ENCODE peak calls at places on chromosomes 11 and 22, in six cellular contexts. N, Y, R, W, J and X are unnamed samples.

GRCh38 chr11:122159173-122159701 is 43.2 kb upstream of the BLID start:
- DNase-seq in W (no peak), J (no peak), N (peak; percentile 71), R (peak; percentile 27), Y (no peak), X (peak; percentile 22)

GRCh38 chr11:115085461-115086220 is 407.3 kb downstream of the NXPE2 start:
- DNase-seq in W (no peak), Y (no peak), R (peak; percentile 24), N (no peak), J (no peak), X (no peak)

GRCh38 chr11:95337175-95337957 is 106.4 kb upstream of the SESN3 start:
- DNase-seq in N (peak; percentile 40), J (no peak), Y (peak; percentile 52), R (peak; percentile 69), W (no peak), X (peak; percentile 67)

GRCh38 chr11:61776561-61777075 is 15.8 kb downstream of the TMEM258 start:
- DNase-seq in N (peak; percentile 72), R (peak; percentile 53), Y (peak; percentile 81), W (peak; percentile 80), J (no peak), X (peak; percentile 86)

GRCh38 chr22:47219789-47220188 is 457.3 kb downstream of the TBC1D22A start:
- DNase-seq in R (no peak), J (peak; percentile 59), N (no peak), Y (no peak), W (no peak), X (no peak)

GRCh38 chr11:75611823-75612222 is 49.8 kb downstream of the SERPINH1 start:
- DNase-seq in N (no peak), R (no peak), Y (no peak), J (no peak), W (no peak), X (no peak)

GRCh38 chr11:31794546-31794945 is 16.6 kb downstream of the PAX6 start:
- DNase-seq in W (no peak), R (no peak), N (no peak), Y (no peak), J (no peak), X (no peak)

GRCh38 chr22:46108564-46109473 is 41.5 kb upstream of the PPARA start:
- DNase-seq in R (no peak), W (peak; percentile 72), N (peak; percentile 75), Y (peak; percentile 63), J (no peak), X (no peak)

GRCh38 chr11:11010624-11011127 is 152.8 kb upstream of the ZBED5 start:
- DNase-seq in N (peak; percentile 52), J (no peak), W (no peak), Y (peak; percentile 66), R (no peak), X (peak; percentile 42)

GRCh38 chr11:134120921-134121526 is 52.2 kb downstream of the JAM3 start:
- DNase-seq in W (no peak), Y (no peak), N (peak; percentile 82), R (peak; percentile 59), J (no peak), X (peak; percentile 55)

GRCh38 chr22:46923394-46923793 is 160.9 kb downstream of the TBC1D22A start:
- DNase-seq in J (no peak), R (no peak), N (no peak), W (no peak), Y (no peak), X (no peak)

GRCh38 chr11:130499828-130500227 is 51.4 kb downstream of the ADAMTS15 start:
- DNase-seq in W (no peak), J (no peak), R (no peak), Y (no peak), N (peak; percentile 39), X (no peak)